ENCODE peak calls at places on chromosomes 13 and 19, in ten cellular contexts. S, V, M, D, K, C, A, P, O and I are unnamed samples.

GRCh38 chr19:7857727-7858701 is 16.2 kb downstream of the PRR36 start:
- DNase-seq in K (no peak), A (peak), C (no peak), P (no peak), O (no peak), M (no peak), S (no peak), V (peak), D (no peak), I (peak)

GRCh38 chr19:8261881-8262280 is 46.3 kb downstream of the CD320 start:
- DNase-seq in A (no peak), S (no peak), K (no peak), M (no peak), D (no peak), V (no peak), O (no peak), P (no peak), C (no peak), I (no peak)

GRCh38 chr13:48431431-48431830 is 18.5 kb upstream of the LPAR6 start:
- DNase-seq in S (peak), M (peak), V (peak), P (peak), O (no peak), C (peak), A (no peak), K (no peak), D (no peak), I (no peak)

GRCh38 chr19:2186071-2186846 is 22.5 kb downstream of the DOT1L start:
- DNase-seq in S (no peak), P (peak), D (no peak), V (peak), O (peak), K (no peak), M (peak), C (peak), A (peak), I (no peak)

GRCh38 chr13:70310720-70311119 is 202.5 kb upstream of the KLHL1 start:
- DNase-seq in P (peak), V (peak), O (no peak), M (no peak), C (peak), K (peak), D (peak), S (peak), A (peak), I (peak)

GRCh38 chr19:17296976-17297375 is 6.2 kb downstream of the ABHD8 start:
- DNase-seq in A (peak), P (no peak), D (peak), C (no peak), S (no peak), V (no peak), M (no peak), O (no peak), K (no peak), I (no peak)

GRCh38 chr13:72168126-72168525 is 301.1 kb upstream of the DACH1 start:
- DNase-seq in P (no peak), V (no peak), O (no peak), K (no peak), M (no peak), S (no peak), A (peak), C (no peak), D (no peak), I (no peak)

GRCh38 chr13:24341439-24341838 is 32.1 kb downstream of the C1QTNF9 start:
- DNase-seq in D (peak), M (peak), A (no peak), K (peak), O (peak), P (no peak), C (no peak), S (no peak), V (no peak), I (no peak)

GRCh38 chr19:39413903-39414608 is 1.6 kb downstream of the PLEKHG2 start:
- DNase-seq in O (peak), K (no peak), D (no peak), C (no peak), S (peak), A (peak), V (peak), P (peak), M (peak), I (peak)

GRCh38 chr13:101453784-101454201 is 1.3 kb downstream of the ITGBL1 start:
- DNase-seq in P (peak), S (no peak), K (peak), C (no peak), D (peak), A (no peak), M (peak), O (no peak), V (no peak), I (no peak)

GRCh38 chr13:110294146-110294545 is 12.8 kb downstream of the COL4A1 start:
- DNase-seq in A (no peak), V (no peak), D (no peak), M (peak), P (no peak), O (no peak), C (no peak), S (no peak), K (no peak), I (no peak)

GRCh38 chr13:81987677-81988357 is 1646.9 kb upstream of the SPRY2 start:
- DNase-seq in O (no peak), M (no peak), V (no peak), P (no peak), D (no peak), C (no peak), K (no peak), A (peak), S (no peak), I (no peak)

GRCh38 chr13:95269756-95270155 is 31.5 kb downstream of the ABCC4 start:
- DNase-seq in V (no peak), A (no peak), K (no peak), O (no peak), C (no peak), S (no peak), P (peak), M (no peak), D (no peak), I (no peak)
- H3K4me2 ChIP-seq in V (no peak), A (no peak), K (no peak), O (no peak), C (no peak), S (no peak), P (peak), M (no peak), D (no peak), I (no peak)

GRCh38 chr13:105105471-105105870 is 1430.0 kb downstream of the EFNB2 start:
- DNase-seq in D (no peak), K (no peak), M (no peak), V (no peak), A (peak), S (no peak), O (no peak), C (no peak), P (no peak), I (no peak)

GRCh38 chr13:105107781-105108180 is 1427.7 kb downstream of the EFNB2 start:
- DNase-seq in O (no peak), C (no peak), D (no peak), K (no peak), A (no peak), V (no peak), P (no peak), S (no peak), M (no peak), I (no peak)
- H3K27ac ChIP-seq in O (no peak), C (no peak), D (no peak), K (no peak), A (no peak), V (no peak), P (no peak), S (no peak), M (no peak), I (no peak)

DNA sequence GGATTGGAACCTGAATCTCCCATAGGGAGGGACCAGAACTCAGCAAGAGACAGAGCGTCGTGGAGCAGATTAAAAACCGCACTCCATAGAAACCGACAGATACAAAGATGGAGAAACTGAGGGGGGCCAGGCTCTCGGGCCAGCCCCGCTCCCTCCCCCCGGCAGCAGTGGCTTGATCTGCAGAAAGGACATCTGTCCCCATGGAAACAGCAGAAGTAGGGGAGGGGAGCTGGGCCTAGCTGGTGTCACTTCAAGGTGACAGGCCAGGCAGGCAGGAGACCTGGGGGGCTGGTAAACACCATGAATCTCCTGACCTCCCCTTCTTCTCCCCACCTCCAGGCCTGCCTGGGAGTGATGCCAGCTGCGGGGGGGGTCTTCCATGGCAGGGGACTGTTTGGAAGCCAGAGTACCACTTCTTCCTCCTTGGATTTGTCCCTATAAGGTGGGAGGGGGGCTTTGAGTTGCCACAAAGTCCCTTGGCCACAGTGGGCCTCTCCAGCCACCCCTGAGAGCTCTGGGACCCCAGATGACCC is 10.9 kb downstream of the TMIGD2 start:
- DNase-seq in S (no peak), M (no peak), D (no peak), K (no peak), O (no peak), C (no peak), A (no peak), V (peak), P (no peak), I (peak)
- H3K9ac ChIP-seq in S (no peak), M (no peak), D (no peak), K (no peak), O (no peak), C (no peak), A (no peak), V (no peak), P (no peak), I (no peak)

DNA sequence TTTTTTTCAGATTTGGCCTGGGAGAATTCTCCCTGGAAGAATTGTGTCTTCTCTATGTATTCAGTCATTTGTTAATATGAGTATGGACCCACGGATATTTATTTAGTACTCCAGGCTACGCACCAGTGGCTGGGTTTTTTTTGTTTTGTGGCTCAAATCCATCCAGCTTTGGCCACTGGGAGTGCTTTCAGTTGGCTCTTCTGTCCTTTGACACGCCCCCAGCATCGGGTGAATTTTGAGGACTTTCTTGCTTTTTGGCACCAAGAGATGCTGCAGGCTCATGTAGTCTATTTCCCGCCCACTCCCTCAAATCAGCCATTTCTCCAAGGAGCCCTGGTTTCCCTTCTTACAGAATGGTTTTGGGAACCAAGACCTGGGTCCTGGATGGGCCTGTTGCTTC is 55.8 kb downstream of the SMARCA4 start:
- DNase-seq in P (no peak), A (no peak), D (no peak), K (no peak), M (no peak), O (no peak), V (no peak), C (no peak), S (no peak), I (no peak)
- H3K4me2 ChIP-seq in P (no peak), A (no peak), D (no peak), K (no peak), M (no peak), O (no peak), V (no peak), C (no peak), S (no peak), I (no peak)

GRCh38 chr13:39585219-39585618 is 17.8 kb downstream of the LHFPL6 start:
- DNase-seq in A (no peak), S (no peak), P (no peak), C (no peak), M (no peak), D (peak), V (no peak), O (no peak), K (no peak), I (no peak)
- H3K27ac ChIP-seq in A (no peak), S (no peak), P (no peak), C (no peak), M (no peak), D (no peak), V (no peak), O (no peak), K (no peak), I (no peak)